ENCODE peak calls at places on chromosome 5, in five cellular contexts. One of them, this sample, is unnamed.

GRCh38 chr5:5380298-5380697 is 42.2 kb upstream of the ICE1 start:
- DNase-seq in OCI-LY7: no peak
- DNase-seq in omental fat pad: no peak
- DNase-seq in body of pancreas: no peak
- DNase-seq in activated T-helper 1 cell treated with anti-CD3 and anti-CD28 coated beads, Interleukin-2, amount 50 U/mL, for 16 hours: no peak
- DNase-seq in this sample: no peak

GRCh38 chr5:77641397-77641943 is 3.0 kb upstream of the OTP start:
- DNase-seq in OCI-LY7: no peak
- DNase-seq in omental fat pad: no peak
- DNase-seq in body of pancreas: no peak
- DNase-seq in activated T-helper 1 cell treated with anti-CD3 and anti-CD28 coated beads, Interleukin-2, amount 50 U/mL, for 16 hours: no peak
- DNase-seq in this sample: no peak

GRCh38 chr5:172956228-172956627 is 3.0 kb upstream of the RPL26L1 start:
- DNase-seq in OCI-LY7: no peak
- DNase-seq in omental fat pad: no peak
- DNase-seq in body of pancreas: no peak
- DNase-seq in activated T-helper 1 cell treated with anti-CD3 and anti-CD28 coated beads, Interleukin-2, amount 50 U/mL, for 16 hours: no peak
- DNase-seq in this sample: no peak

GRCh38 chr5:74306845-74307244 is 333.7 kb downstream of the ENC1 start:
- DNase-seq in OCI-LY7: no peak
- DNase-seq in omental fat pad: no peak
- DNase-seq in body of pancreas: no peak
- DNase-seq in activated T-helper 1 cell treated with anti-CD3 and anti-CD28 coated beads, Interleukin-2, amount 50 U/mL, for 16 hours: no peak
- DNase-seq in this sample: no peak

GRCh38 chr5:143205386-143205785 is 198.1 kb downstream of the NR3C1 start:
- DNase-seq in OCI-LY7: no peak
- DNase-seq in omental fat pad: no peak
- DNase-seq in body of pancreas: no peak
- DNase-seq in activated T-helper 1 cell treated with anti-CD3 and anti-CD28 coated beads, Interleukin-2, amount 50 U/mL, for 16 hours: no peak
- DNase-seq in this sample: no peak

GRCh38 chr5:9058161-9058560 is 487.7 kb downstream of the SEMA5A start:
- DNase-seq in OCI-LY7: no peak
- DNase-seq in omental fat pad: no peak
- DNase-seq in body of pancreas: no peak
- DNase-seq in activated T-helper 1 cell treated with anti-CD3 and anti-CD28 coated beads, Interleukin-2, amount 50 U/mL, for 16 hours: no peak
- DNase-seq in this sample: no peak

GRCh38 chr5:174573210-174574014 is 151.0 kb upstream of the MSX2 start:
- DNase-seq in OCI-LY7: no peak
- DNase-seq in omental fat pad: no peak
- DNase-seq in body of pancreas: no peak
- DNase-seq in activated T-helper 1 cell treated with anti-CD3 and anti-CD28 coated beads, Interleukin-2, amount 50 U/mL, for 16 hours: no peak
- DNase-seq in this sample: no peak

GRCh38 chr5:6723901-6724300 is 10.7 kb downstream of the TENT4A start:
- DNase-seq in OCI-LY7: no peak
- DNase-seq in omental fat pad: no peak
- DNase-seq in body of pancreas: no peak
- DNase-seq in activated T-helper 1 cell treated with anti-CD3 and anti-CD28 coated beads, Interleukin-2, amount 50 U/mL, for 16 hours: no peak
- DNase-seq in this sample: no peak

GRCh38 chr5:138605254-138605972 is 30.2 kb upstream of the HSPA9 start:
- DNase-seq in OCI-LY7: peak
- DNase-seq in omental fat pad: no peak
- DNase-seq in body of pancreas: no peak
- DNase-seq in activated T-helper 1 cell treated with anti-CD3 and anti-CD28 coated beads, Interleukin-2, amount 50 U/mL, for 16 hours: no peak
- DNase-seq in this sample: no peak

GRCh38 chr5:128920345-128921215 is 44.7 kb upstream of the SLC27A6 start:
- DNase-seq in OCI-LY7: no peak
- DNase-seq in omental fat pad: no peak
- DNase-seq in body of pancreas: no peak
- DNase-seq in activated T-helper 1 cell treated with anti-CD3 and anti-CD28 coated beads, Interleukin-2, amount 50 U/mL, for 16 hours: no peak
- DNase-seq in this sample: no peak

GRCh38 chr5:149417714-149418368 is 38.7 kb upstream of the IL17B start:
- DNase-seq in OCI-LY7: no peak
- DNase-seq in omental fat pad: no peak
- DNase-seq in body of pancreas: no peak
- DNase-seq in activated T-helper 1 cell treated with anti-CD3 and anti-CD28 coated beads, Interleukin-2, amount 50 U/mL, for 16 hours: no peak
- DNase-seq in this sample: no peak

GRCh38 chr5:141882594-141883183 is 4.5 kb upstream of the PCDH1 start:
- DNase-seq in OCI-LY7: no peak
- DNase-seq in omental fat pad: no peak
- DNase-seq in body of pancreas: peak
- DNase-seq in activated T-helper 1 cell treated with anti-CD3 and anti-CD28 coated beads, Interleukin-2, amount 50 U/mL, for 16 hours: no peak
- DNase-seq in this sample: no peak

GRCh38 chr5:32330126-32330971 is 17.6 kb upstream of the MTMR12 start:
- DNase-seq in OCI-LY7: no peak
- DNase-seq in omental fat pad: no peak
- DNase-seq in body of pancreas: no peak
- DNase-seq in activated T-helper 1 cell treated with anti-CD3 and anti-CD28 coated beads, Interleukin-2, amount 50 U/mL, for 16 hours: no peak
- DNase-seq in this sample: no peak

GRCh38 chr5:134059758-134060495 is 54.6 kb upstream of the TCF7 start:
- DNase-seq in OCI-LY7: no peak
- DNase-seq in omental fat pad: no peak
- DNase-seq in body of pancreas: no peak
- DNase-seq in activated T-helper 1 cell treated with anti-CD3 and anti-CD28 coated beads, Interleukin-2, amount 50 U/mL, for 16 hours: no peak
- DNase-seq in this sample: no peak

GRCh38 chr5:150175536-150175935 is 9.0 kb downstream of the CDX1 start:
- DNase-seq in OCI-LY7: peak
- DNase-seq in omental fat pad: no peak
- DNase-seq in body of pancreas: no peak
- DNase-seq in activated T-helper 1 cell treated with anti-CD3 and anti-CD28 coated beads, Interleukin-2, amount 50 U/mL, for 16 hours: no peak
- DNase-seq in this sample: no peak

GRCh38 chr5:123517479-123517878 is 5.5 kb downstream of the CSNK1G3 start:
- DNase-seq in OCI-LY7: peak
- DNase-seq in omental fat pad: no peak
- DNase-seq in body of pancreas: no peak
- DNase-seq in activated T-helper 1 cell treated with anti-CD3 and anti-CD28 coated beads, Interleukin-2, amount 50 U/mL, for 16 hours: no peak
- DNase-seq in this sample: no peak